ENCODE peak calls at places on chromosome 5, in ten cellular contexts. J is Peyer's patch, W is NB4, B is DND-41, Z is fibroblast of the aortic adventitia, U is stomach, M is fibroblast of lung, H is A549, A is Panc1, O is GM12865. K is an unnamed sample.

GRCh38 chr5:174448662-174449061 is 275.7 kb upstream of the MSX2 start:
- DNase-seq in M (peak), A (no peak), U (no peak), W (no peak), J (no peak), B (no peak), Z (no peak), H (no peak), O (no peak), K (no peak)

GRCh38 chr5:42721484-42721883 is 35.1 kb upstream of the CCDC152 start:
- DNase-seq in H (no peak), U (no peak), W (no peak), A (no peak), J (no peak), M (peak), O (no peak), Z (no peak), B (no peak), K (no peak)

GRCh38 chr5:98173334-98173733 is 600.1 kb upstream of the RGMB start:
- DNase-seq in U (no peak), W (no peak), A (no peak), O (no peak), Z (peak), J (no peak), M (peak), H (no peak), B (no peak), K (peak)

GRCh38 chr5:178425621-178426068 is 164.5 kb downstream of the COL23A1 start:
- DNase-seq in U (no peak), Z (no peak), O (no peak), B (no peak), A (no peak), W (no peak), M (no peak), J (no peak), H (no peak), K (no peak)

GRCh38 chr5:1378866-1379659 is 34.2 kb upstream of the CLPTM1L start:
- DNase-seq in H (no peak), M (no peak), O (no peak), W (no peak), A (no peak), U (no peak), Z (no peak), B (no peak), J (peak), K (no peak)

GRCh38 chr5:113050606-113051391 is 74.2 kb downstream of the DCP2 start:
- DNase-seq in U (no peak), M (peak), Z (peak), W (no peak), H (no peak), B (no peak), J (no peak), O (no peak), A (no peak), K (peak)

GRCh38 chr5:95620030-95620869 is at the start of gene GPR150:
- DNase-seq in A (no peak), U (peak), O (peak), B (peak), Z (no peak), W (peak), J (peak), H (peak), M (peak), K (peak)

GRCh38 chr5:159553792-159554191 is 223.5 kb upstream of the IL12B start:
- DNase-seq in H (no peak), J (no peak), B (no peak), O (no peak), M (no peak), Z (no peak), W (no peak), U (no peak), A (no peak), K (no peak)

GRCh38 chr5:111772456-111772855 is 15.5 kb upstream of the NREP start:
- DNase-seq in B (peak), M (no peak), U (no peak), O (no peak), A (no peak), Z (no peak), J (no peak), W (no peak), H (peak), K (no peak)

GRCh38 chr5:56060276-56061110 is 65.7 kb upstream of the IL6ST start:
- DNase-seq in J (no peak), O (peak), M (peak), Z (no peak), B (no peak), U (no peak), W (no peak), H (no peak), A (no peak), K (no peak)
- H3K4me3 ChIP-seq in J (no peak), O (no peak), M (no peak), Z (no peak), B (no peak), U (no peak), W (no peak), H (no peak), A (no peak), K (no peak)

GRCh38 chr5:5881294-5881693 is 458.8 kb downstream of the ICE1 start:
- DNase-seq in U (no peak), O (peak), J (no peak), B (no peak), W (no peak), Z (no peak), M (no peak), A (no peak), H (no peak), K (no peak)
- TF ChIP-seq CTCF in U (no peak), O (peak), J (no peak), B (peak), W (no peak), Z (no peak), M (no peak), A (no peak), H (no peak), K (no peak)

GRCh38 chr5:154193176-154193575 is 2.6 kb downstream of the GALNT10 start:
- DNase-seq in A (no peak), W (no peak), J (no peak), H (no peak), U (no peak), B (no peak), O (no peak), Z (no peak), M (no peak), K (no peak)
- H3K4me3 ChIP-seq in A (no peak), W (no peak), J (no peak), H (no peak), U (no peak), B (no peak), O (no peak), Z (peak), M (no peak), K (no peak)

GRCh38 chr5:76303917-76304316 is 99.2 kb upstream of the IQGAP2 start:
- DNase-seq in W (no peak), B (peak), Z (no peak), H (peak), M (no peak), J (peak), U (peak), O (peak), A (no peak), K (no peak)
- TF ChIP-seq CTCF in W (no peak), B (no peak), Z (no peak), H (no peak), M (no peak), J (no peak), U (no peak), O (no peak), A (no peak), K (no peak)

GRCh38 chr5:80963521-80963895 is 3.3 kb downstream of the RASGRF2 start:
- DNase-seq in O (no peak), M (peak), H (no peak), A (no peak), Z (no peak), U (no peak), B (no peak), W (no peak), J (no peak), K (no peak)
- H3K4me3 ChIP-seq in O (no peak), M (peak), H (no peak), A (no peak), Z (no peak), U (no peak), B (no peak), W (no peak), J (no peak), K (no peak)

GRCh38 chr5:150286820-150287219 is 2.8 kb downstream of the CAMK2A start:
- DNase-seq in U (no peak), W (peak), H (peak), M (no peak), A (no peak), Z (no peak), J (peak), O (peak), B (peak), K (no peak)
- TF ChIP-seq CTCF in U (no peak), W (peak), H (peak), M (peak), A (no peak), Z (peak), J (no peak), O (peak), B (peak), K (peak)

GRCh38 chr5:139461176-139461575 is 1.4 kb downstream of the ECSCR start:
- DNase-seq in H (no peak), U (no peak), M (no peak), B (no peak), Z (no peak), O (no peak), W (no peak), J (no peak), A (no peak), K (no peak)
- H3K4me3 ChIP-seq in H (no peak), U (peak), M (no peak), B (no peak), Z (no peak), O (no peak), W (no peak), J (no peak), A (no peak), K (no peak)

GRCh38 chr5:141952030-141952429 is 6.0 kb downstream of the PCDH12 start:
- DNase-seq in Z (no peak), B (no peak), J (peak), A (no peak), M (no peak), H (no peak), O (no peak), W (no peak), U (no peak), K (no peak)

GRCh38 chr5:141948812-141949211 is 9.2 kb downstream of the PCDH12 start:
- DNase-seq in Z (no peak), H (no peak), J (peak), M (no peak), O (no peak), A (no peak), U (no peak), W (no peak), B (no peak), K (no peak)

GRCh38 chr5:141954193-141954592 is 3.8 kb downstream of the PCDH12 start:
- DNase-seq in U (no peak), J (peak), H (no peak), W (no peak), Z (no peak), O (no peak), B (no peak), A (no peak), M (no peak), K (no peak)

GRCh38 chr5:141950207-141951005 is 7.6 kb downstream of the PCDH12 start:
- DNase-seq in H (no peak), W (no peak), U (no peak), M (no peak), Z (no peak), B (no peak), J (no peak), A (no peak), O (no peak), K (no peak)

DNA sequence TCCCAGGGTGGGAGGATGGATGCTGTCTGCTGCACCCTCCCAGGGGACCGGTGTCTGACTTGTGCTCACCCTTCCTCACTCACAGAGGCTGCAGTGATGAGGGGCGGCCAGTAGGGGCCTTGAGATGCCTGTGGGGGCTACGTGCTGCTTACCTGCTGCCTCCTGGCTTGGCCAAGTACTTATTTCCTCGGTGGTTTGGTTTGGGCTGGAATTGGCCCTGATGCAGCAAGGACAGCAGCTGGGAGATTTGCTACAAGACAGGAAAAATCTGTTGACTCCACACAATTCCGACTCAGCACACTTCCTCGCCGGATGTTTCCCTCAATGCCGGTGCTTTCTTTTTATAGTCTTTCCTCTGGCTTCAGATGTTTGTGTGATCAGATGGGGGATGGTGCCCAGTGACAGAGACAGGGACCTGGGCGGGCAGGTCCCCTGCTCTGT is 6.6 kb downstream of the PCDH12 start:
- DNase-seq in A (no peak), B (peak), J (peak), U (no peak), O (peak), Z (no peak), M (no peak), H (no peak), W (peak), K (no peak)
- TF ChIP-seq CTCF in A (peak), B (peak), J (no peak), U (no peak), O (peak), Z (peak), M (peak), H (no peak), W (peak), K (peak)

GRCh38 chr5:132013006-132013689 is 1.7 kb upstream of the ACSL6 start:
- DNase-seq in A (no peak), B (no peak), M (no peak), U (peak), O (no peak), H (no peak), Z (no peak), W (no peak), J (no peak), K (no peak)

GRCh38 chr5:132013711-132014110 is 2.3 kb upstream of the ACSL6 start:
- DNase-seq in O (no peak), A (no peak), H (no peak), W (no peak), B (no peak), Z (no peak), U (no peak), M (no peak), J (peak), K (no peak)

GRCh38 chr5:132011561-132012384 is at the start of gene ACSL6:
- DNase-seq in B (peak), W (no peak), Z (no peak), O (no peak), J (peak), U (peak), M (no peak), A (no peak), H (no peak), K (no peak)

GRCh38 chr5:132010645-132011560 is 555 bp downstream of the ACSL6 start:
- DNase-seq in A (no peak), O (no peak), B (peak), Z (no peak), W (no peak), J (peak), H (no peak), U (peak), M (no peak), K (no peak)

GRCh38 chr5:132012385-132013005 is 1.0 kb upstream of the ACSL6 start:
- DNase-seq in U (peak), J (peak), Z (peak), W (peak), O (no peak), B (peak), A (no peak), M (peak), H (no peak), K (peak)
- H3K4me3 ChIP-seq in U (no peak), J (no peak), Z (no peak), W (no peak), O (no peak), B (no peak), A (no peak), M (no peak), H (no peak), K (no peak)

K was measured in astrocyte of the spinal cord.